ENCODE peak calls at places on chromosomes 5 and 9, in ten cellular contexts. One of them, this sample, is unnamed. For H3K4me1, the result is how much of the 10 kb centered on the place peaks cover.

GRCh38 chr9:5629312-5630037 is 568 bp downstream of the RIC1 start:
- DNase-seq in CD8-positive, alpha-beta T cell: peak
- DNase-seq in trophoblast cell: peak
- DNase-seq in A549: peak
- DNase-seq in adrenal gland: peak
- DNase-seq in fibroblast of lung: peak
- DNase-seq in HCT116: no peak
- DNase-seq in PC-3: peak
- DNase-seq in body of pancreas: peak
- DNase-seq in Panc1: no peak
- DNase-seq in this sample: peak

GRCh38 chr9:6230037-6230778 is 14.6 kb downstream of the IL33 start:
- DNase-seq in CD8-positive, alpha-beta T cell: no peak
- DNase-seq in trophoblast cell: no peak
- DNase-seq in A549: no peak
- DNase-seq in adrenal gland: no peak
- DNase-seq in fibroblast of lung: peak
- DNase-seq in HCT116: no peak
- DNase-seq in PC-3: peak
- DNase-seq in body of pancreas: no peak
- DNase-seq in Panc1: no peak
- DNase-seq in this sample: no peak

GRCh38 chr5:151684690-151685361 is 1.9 kb downstream of the SPARC start:
- DNase-seq in CD8-positive, alpha-beta T cell: no peak
- DNase-seq in trophoblast cell: peak
- DNase-seq in A549: no peak
- DNase-seq in adrenal gland: peak
- DNase-seq in fibroblast of lung: peak
- DNase-seq in HCT116: no peak
- DNase-seq in PC-3: peak
- DNase-seq in body of pancreas: no peak
- DNase-seq in Panc1: no peak
- DNase-seq in this sample: no peak

GRCh38 chr5:136622737-136623136 is 257.4 kb upstream of the TRPC7 start:
- DNase-seq in CD8-positive, alpha-beta T cell: no peak
- DNase-seq in trophoblast cell: no peak
- DNase-seq in A549: no peak
- DNase-seq in adrenal gland: no peak
- DNase-seq in fibroblast of lung: no peak
- DNase-seq in HCT116: no peak
- DNase-seq in PC-3: peak
- DNase-seq in body of pancreas: no peak
- DNase-seq in Panc1: no peak
- DNase-seq in this sample: no peak

GRCh38 chr5:172441262-172441751 is 13.0 kb downstream of the SH3PXD2B start:
- DNase-seq in CD8-positive, alpha-beta T cell: no peak
- DNase-seq in trophoblast cell: peak
- DNase-seq in A549: no peak
- DNase-seq in adrenal gland: peak
- DNase-seq in fibroblast of lung: no peak
- DNase-seq in HCT116: no peak
- DNase-seq in PC-3: no peak
- DNase-seq in body of pancreas: peak
- DNase-seq in Panc1: no peak
- DNase-seq in this sample: no peak

GRCh38 chr5:140000332-140000731 is 42.8 kb downstream of the NRG2 start:
- DNase-seq in CD8-positive, alpha-beta T cell: no peak
- DNase-seq in trophoblast cell: no peak
- DNase-seq in A549: no peak
- DNase-seq in adrenal gland: no peak
- DNase-seq in fibroblast of lung: no peak
- DNase-seq in HCT116: no peak
- DNase-seq in PC-3: no peak
- DNase-seq in body of pancreas: peak
- DNase-seq in Panc1: no peak
- DNase-seq in this sample: no peak

GRCh38 chr5:2021484-2022176 is 138.9 kb upstream of the IRX4 start:
- DNase-seq in CD8-positive, alpha-beta T cell: no peak
- DNase-seq in trophoblast cell: no peak
- DNase-seq in A549: no peak
- DNase-seq in adrenal gland: no peak
- DNase-seq in fibroblast of lung: no peak
- DNase-seq in HCT116: no peak
- DNase-seq in PC-3: no peak
- DNase-seq in body of pancreas: no peak
- DNase-seq in Panc1: no peak
- DNase-seq in this sample: no peak

GRCh38 chr9:136576269-136576626 is 30.4 kb upstream of the NOTCH1 start:
- DNase-seq in CD8-positive, alpha-beta T cell: no peak
- DNase-seq in trophoblast cell: no peak
- DNase-seq in A549: peak
- DNase-seq in adrenal gland: peak
- DNase-seq in fibroblast of lung: peak
- DNase-seq in HCT116: no peak
- DNase-seq in PC-3: peak
- DNase-seq in body of pancreas: peak
- DNase-seq in Panc1: no peak
- DNase-seq in this sample: peak

GRCh38 chr5:165321912-165322311 is 1816.5 kb downstream of the MAT2B start:
- DNase-seq in CD8-positive, alpha-beta T cell: no peak
- DNase-seq in trophoblast cell: peak
- DNase-seq in A549: no peak
- DNase-seq in adrenal gland: no peak
- DNase-seq in fibroblast of lung: peak
- DNase-seq in HCT116: no peak
- DNase-seq in PC-3: peak
- DNase-seq in body of pancreas: no peak
- DNase-seq in Panc1: no peak
- DNase-seq in this sample: no peak

GRCh38 chr5:125232779-125233230 is 486.4 kb upstream of the ZNF608 start:
- DNase-seq in CD8-positive, alpha-beta T cell: no peak
- DNase-seq in trophoblast cell: peak
- DNase-seq in A549: no peak
- DNase-seq in adrenal gland: no peak
- DNase-seq in fibroblast of lung: peak
- DNase-seq in HCT116: no peak
- DNase-seq in PC-3: no peak
- DNase-seq in body of pancreas: no peak
- DNase-seq in Panc1: no peak
- DNase-seq in this sample: no peak

GRCh38 chr9:136204838-136205706 is at the start of gene LHX3:
- DNase-seq in CD8-positive, alpha-beta T cell: no peak
- DNase-seq in trophoblast cell: peak
- DNase-seq in A549: no peak
- DNase-seq in adrenal gland: peak
- DNase-seq in fibroblast of lung: no peak
- DNase-seq in HCT116: no peak
- DNase-seq in PC-3: no peak
- DNase-seq in body of pancreas: no peak
- DNase-seq in Panc1: no peak
- DNase-seq in this sample: no peak

GRCh38 chr5:33330992-33331391 is 109.8 kb upstream of the TARS1 start:
- DNase-seq in CD8-positive, alpha-beta T cell: no peak
- DNase-seq in trophoblast cell: no peak
- DNase-seq in A549: no peak
- DNase-seq in adrenal gland: no peak
- DNase-seq in fibroblast of lung: peak
- DNase-seq in HCT116: no peak
- DNase-seq in PC-3: no peak
- DNase-seq in body of pancreas: no peak
- DNase-seq in Panc1: no peak
- DNase-seq in this sample: no peak

GRCh38 chr9:96719538-96720315 is 58.2 kb downstream of the ZNF510 start:
- DNase-seq in CD8-positive, alpha-beta T cell: no peak
- DNase-seq in trophoblast cell: no peak
- DNase-seq in A549: no peak
- DNase-seq in adrenal gland: no peak
- DNase-seq in fibroblast of lung: no peak
- DNase-seq in HCT116: no peak
- DNase-seq in PC-3: peak
- DNase-seq in body of pancreas: peak
- DNase-seq in Panc1: no peak
- DNase-seq in this sample: no peak

GRCh38 chr9:105881654-105882349 is 187.5 kb downstream of the TMEM38B start:
- DNase-seq in CD8-positive, alpha-beta T cell: peak
- DNase-seq in trophoblast cell: peak
- DNase-seq in A549: peak
- DNase-seq in adrenal gland: peak
- DNase-seq in fibroblast of lung: peak
- DNase-seq in HCT116: peak
- DNase-seq in PC-3: peak
- DNase-seq in body of pancreas: peak
- DNase-seq in Panc1: peak
- DNase-seq in this sample: peak

GRCh38 chr5:50666261-50667078 is at the start of gene PARP8:
- DNase-seq in CD8-positive, alpha-beta T cell: peak
- DNase-seq in trophoblast cell: peak
- DNase-seq in A549: peak
- DNase-seq in adrenal gland: peak
- DNase-seq in fibroblast of lung: peak
- DNase-seq in HCT116: no peak
- DNase-seq in PC-3: no peak
- DNase-seq in body of pancreas: peak
- DNase-seq in Panc1: no peak
- DNase-seq in this sample: peak

GRCh38 chr9:126326228-126327015 is at the start of gene MVB12B:
- DNase-seq in CD8-positive, alpha-beta T cell: peak
- DNase-seq in trophoblast cell: peak
- DNase-seq in A549: peak
- DNase-seq in adrenal gland: peak
- DNase-seq in fibroblast of lung: no peak
- DNase-seq in HCT116: no peak
- DNase-seq in PC-3: peak
- DNase-seq in body of pancreas: peak
- DNase-seq in Panc1: no peak
- DNase-seq in this sample: peak

GRCh38 chr9:16368425-16369087 is 501.9 kb downstream of the BNC2 start:
- DNase-seq in CD8-positive, alpha-beta T cell: no peak
- DNase-seq in trophoblast cell: peak
- DNase-seq in A549: no peak
- DNase-seq in adrenal gland: no peak
- DNase-seq in fibroblast of lung: peak
- DNase-seq in HCT116: no peak
- DNase-seq in PC-3: peak
- DNase-seq in body of pancreas: no peak
- DNase-seq in Panc1: no peak
- DNase-seq in this sample: no peak

GRCh38 chr5:38765461-38765861 is 80.4 kb upstream of the OSMR start:
- DNase-seq in CD8-positive, alpha-beta T cell: no peak
- DNase-seq in trophoblast cell: peak
- DNase-seq in A549: no peak
- DNase-seq in adrenal gland: no peak
- DNase-seq in fibroblast of lung: peak
- DNase-seq in HCT116: no peak
- DNase-seq in PC-3: no peak
- DNase-seq in body of pancreas: no peak
- DNase-seq in Panc1: no peak
- DNase-seq in this sample: no peak

GRCh38 chr9:69207503-69207902 is 33.4 kb downstream of the TJP2 start:
- DNase-seq in CD8-positive, alpha-beta T cell: no peak
- DNase-seq in trophoblast cell: peak
- DNase-seq in A549: no peak
- DNase-seq in adrenal gland: no peak
- DNase-seq in fibroblast of lung: no peak
- DNase-seq in HCT116: no peak
- DNase-seq in PC-3: no peak
- DNase-seq in body of pancreas: peak
- DNase-seq in Panc1: no peak
- DNase-seq in this sample: no peak

GRCh38 chr9:131275332-131276106 is 791 bp downstream of the FAM78A start:
- DNase-seq in CD8-positive, alpha-beta T cell: no peak
- DNase-seq in trophoblast cell: peak
- DNase-seq in A549: no peak
- DNase-seq in adrenal gland: no peak
- DNase-seq in fibroblast of lung: no peak
- DNase-seq in HCT116: no peak
- DNase-seq in PC-3: no peak
- DNase-seq in body of pancreas: no peak
- DNase-seq in Panc1: no peak
- DNase-seq in this sample: no peak
- H3K4me1 ChIP-seq in CD8-positive, alpha-beta T cell: under half
- H3K4me1 ChIP-seq in trophoblast cell: under half
- H3K4me1 ChIP-seq in A549: under half
- H3K4me1 ChIP-seq in adrenal gland: under half
- H3K4me1 ChIP-seq in fibroblast of lung: under half
- H3K4me1 ChIP-seq in HCT116: under half
- H3K4me1 ChIP-seq in PC-3: under half
- H3K4me1 ChIP-seq in body of pancreas: under half
- H3K4me1 ChIP-seq in Panc1: under half
- H3K4me1 ChIP-seq in this sample: under half

GRCh38 chr9:134554011-134554749 is 87.4 kb upstream of the COL5A1 start:
- DNase-seq in CD8-positive, alpha-beta T cell: no peak
- DNase-seq in trophoblast cell: no peak
- DNase-seq in A549: no peak
- DNase-seq in adrenal gland: no peak
- DNase-seq in fibroblast of lung: no peak
- DNase-seq in HCT116: no peak
- DNase-seq in PC-3: no peak
- DNase-seq in body of pancreas: no peak
- DNase-seq in Panc1: no peak
- DNase-seq in this sample: peak
- H3K4me1 ChIP-seq in CD8-positive, alpha-beta T cell: under half
- H3K4me1 ChIP-seq in trophoblast cell: under half
- H3K4me1 ChIP-seq in A549: under half
- H3K4me1 ChIP-seq in adrenal gland: under half
- H3K4me1 ChIP-seq in fibroblast of lung: under half
- H3K4me1 ChIP-seq in HCT116: under half
- H3K4me1 ChIP-seq in PC-3: under half
- H3K4me1 ChIP-seq in body of pancreas: under half
- H3K4me1 ChIP-seq in Panc1: under half
- H3K4me1 ChIP-seq in this sample: under half

DNA sequence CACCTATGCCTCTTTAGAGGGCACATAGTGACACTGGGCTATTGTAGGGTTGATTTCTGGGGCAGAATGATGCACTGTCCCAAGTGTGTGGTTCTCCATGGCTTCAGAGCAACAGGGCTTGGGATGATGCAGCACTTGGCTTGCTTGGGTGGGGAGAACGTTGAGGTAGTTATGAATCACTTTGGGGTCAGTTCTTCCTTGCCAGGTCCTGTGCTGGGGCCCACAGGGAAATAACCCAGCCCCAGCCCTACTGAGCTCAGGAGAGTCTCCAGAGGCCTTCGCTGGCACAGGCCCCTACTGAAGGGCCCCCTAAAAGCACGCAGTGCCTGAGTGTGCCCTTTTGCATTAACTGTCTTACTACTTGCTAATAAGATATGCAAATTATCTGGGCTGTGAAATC is 24.2 kb downstream of the JADE2 start:
- DNase-seq in CD8-positive, alpha-beta T cell: no peak
- DNase-seq in trophoblast cell: no peak
- DNase-seq in A549: no peak
- DNase-seq in adrenal gland: no peak
- DNase-seq in fibroblast of lung: peak
- DNase-seq in HCT116: no peak
- DNase-seq in PC-3: peak
- DNase-seq in body of pancreas: no peak
- DNase-seq in Panc1: no peak
- DNase-seq in this sample: no peak
- H3K4me1 ChIP-seq in CD8-positive, alpha-beta T cell: under half
- H3K4me1 ChIP-seq in trophoblast cell: under half
- H3K4me1 ChIP-seq in A549: half or more
- H3K4me1 ChIP-seq in adrenal gland: half or more
- H3K4me1 ChIP-seq in fibroblast of lung: half or more
- H3K4me1 ChIP-seq in HCT116: under half
- H3K4me1 ChIP-seq in PC-3: half or more
- H3K4me1 ChIP-seq in body of pancreas: under half
- H3K4me1 ChIP-seq in Panc1: half or more
- H3K4me1 ChIP-seq in this sample: under half

GRCh38 chr9:91768977-91769916 is 180.8 kb downstream of the ROR2 start:
- DNase-seq in CD8-positive, alpha-beta T cell: no peak
- DNase-seq in trophoblast cell: no peak
- DNase-seq in A549: no peak
- DNase-seq in adrenal gland: no peak
- DNase-seq in fibroblast of lung: no peak
- DNase-seq in HCT116: no peak
- DNase-seq in PC-3: no peak
- DNase-seq in body of pancreas: no peak
- DNase-seq in Panc1: no peak
- DNase-seq in this sample: no peak
- H3K4me1 ChIP-seq in CD8-positive, alpha-beta T cell: under half
- H3K4me1 ChIP-seq in trophoblast cell: under half
- H3K4me1 ChIP-seq in A549: under half
- H3K4me1 ChIP-seq in adrenal gland: under half
- H3K4me1 ChIP-seq in fibroblast of lung: under half
- H3K4me1 ChIP-seq in HCT116: under half
- H3K4me1 ChIP-seq in PC-3: under half
- H3K4me1 ChIP-seq in body of pancreas: under half
- H3K4me1 ChIP-seq in Panc1: under half
- H3K4me1 ChIP-seq in this sample: under half